ENCODE peak calls at places on chromosomes 6 and 20, in ten cellular contexts. W is A549; F is CD8-positive, alpha-beta memory T cell; Q is left lung; A is breast epithelium; P is psoas muscle; G is ovary; K is right cardiac atrium; J is heart left ventricle; B is neuronal stem cell. D is an unnamed sample.
A peak's percentile ranks its signal among the peaks of the same experiment; 100 is the strongest.

GRCh38 chr6:170135041-170135440 is 155.8 kb downstream of the DLL1 start:
- DNase-seq in W (no peak), F (no peak), Q (no peak), A (peak; percentile 38), P (no peak), G (peak; percentile 8), K (no peak), J (peak; percentile 11), B (no peak), D (no peak)

GRCh38 chr6:35474978-35475570 is 6.9 kb downstream of the RPL10A start:
- DNase-seq in W (no peak), F (no peak), Q (no peak), A (no peak), P (no peak), G (no peak), K (no peak), J (no peak), B (no peak), D (no peak)

GRCh38 chr6:11366183-11366933 is 133.9 kb upstream of the NEDD9 start:
- DNase-seq in W (peak; percentile 18), F (no peak), Q (no peak), A (no peak), P (no peak), G (no peak), K (no peak), J (no peak), B (no peak), D (no peak)

GRCh38 chr6:141467881-141468280 is 664.8 kb upstream of the GJE1 start:
- DNase-seq in W (no peak), F (no peak), Q (no peak), A (no peak), P (no peak), G (no peak), K (no peak), J (no peak), B (no peak), D (no peak)

GRCh38 chr6:95777338-95777737 is 200.0 kb downstream of the MANEA start:
- DNase-seq in W (no peak), F (no peak), Q (no peak), A (no peak), P (no peak), G (no peak), K (no peak), J (no peak), B (no peak), D (no peak)

GRCh38 chr6:137845460-137845859 is 21.6 kb upstream of the TNFAIP3 start:
- DNase-seq in W (no peak), F (no peak), Q (no peak), A (no peak), P (no peak), G (no peak), K (no peak), J (no peak), B (no peak), D (no peak)

GRCh38 chr20:62843656-62844055 is 18.0 kb downstream of the TCFL5 start:
- DNase-seq in W (no peak), F (no peak), Q (no peak), A (no peak), P (no peak), G (no peak), K (no peak), J (no peak), B (no peak), D (no peak)

GRCh38 chr6:170134077-170135040 is 156.5 kb downstream of the DLL1 start:
- DNase-seq in W (no peak), F (no peak), Q (peak; percentile 29), A (peak; percentile 43), P (no peak), G (peak; percentile 18), K (peak; percentile 76), J (peak; percentile 28), B (peak; percentile 31), D (peak; percentile 62)

GRCh38 chr6:92201618-92202017 is 1217.7 kb downstream of the EPHA7 start:
- DNase-seq in W (no peak), F (no peak), Q (no peak), A (no peak), P (no peak), G (no peak), K (no peak), J (no peak), B (no peak), D (no peak)

GRCh38 chr6:46490425-46491200 is 636 bp downstream of the RCAN2 start:
- DNase-seq in W (no peak), F (no peak), Q (peak; percentile 40), A (no peak), P (peak; percentile 22), G (peak; percentile 41), K (peak; percentile 78), J (peak; percentile 44), B (peak; percentile 67), D (peak; percentile 7)

GRCh38 chr20:61260905-61261304 is 8.8 kb downstream of the CDH4 start:
- DNase-seq in W (no peak), F (no peak), Q (no peak), A (no peak), P (no peak), G (no peak), K (no peak), J (no peak), B (no peak), D (no peak)

GRCh38 chr6:25100288-25100687 is 164.5 kb upstream of the RIPOR2 start:
- DNase-seq in W (no peak), F (no peak), Q (no peak), A (no peak), P (no peak), G (no peak), K (no peak), J (no peak), B (no peak), D (no peak)

GRCh38 chr6:144316866-144317204 is 31.7 kb downstream of the UTRN start:
- DNase-seq in W (no peak), F (no peak), Q (no peak), A (no peak), P (no peak), G (no peak), K (no peak), J (no peak), B (no peak), D (no peak)
- H3K4me1 ChIP-seq in W (peaks cover 30% of the 10 kb centered on the region), F (no peaks in the 10 kb centered on the region), Q (peaks cover 81% of the 10 kb centered on the region), A (peaks cover 8% of the 10 kb centered on the region), P (peaks cover 29% of the 10 kb centered on the region), G (peaks cover 24% of the 10 kb centered on the region), K (peaks cover 21% of the 10 kb centered on the region), J (peaks cover 28% of the 10 kb centered on the region), B (peaks cover 5% of the 10 kb centered on the region), D (peaks cover 24% of the 10 kb centered on the region)

GRCh38 chr20:52619671-52620070 is 352.5 kb upstream of the TSHZ2 start:
- DNase-seq in W (no peak), F (no peak), Q (no peak), A (no peak), P (no peak), G (no peak), K (no peak), J (no peak), B (no peak), D (no peak)

GRCh38 chr20:52624270-52624669 is 347.9 kb upstream of the TSHZ2 start:
- DNase-seq in W (no peak), F (no peak), Q (no peak), A (no peak), P (no peak), G (no peak), K (no peak), J (no peak), B (peak; percentile 41), D (no peak)

GRCh38 chr20:52619101-52619500 is 353.1 kb upstream of the TSHZ2 start:
- DNase-seq in W (no peak), F (no peak), Q (no peak), A (no peak), P (no peak), G (no peak), K (no peak), J (no peak), B (no peak), D (no peak)

GRCh38 chr20:52621401-52621800 is 350.8 kb upstream of the TSHZ2 start:
- DNase-seq in W (no peak), F (no peak), Q (no peak), A (no peak), P (no peak), G (no peak), K (no peak), J (no peak), B (no peak), D (no peak)

DNA sequence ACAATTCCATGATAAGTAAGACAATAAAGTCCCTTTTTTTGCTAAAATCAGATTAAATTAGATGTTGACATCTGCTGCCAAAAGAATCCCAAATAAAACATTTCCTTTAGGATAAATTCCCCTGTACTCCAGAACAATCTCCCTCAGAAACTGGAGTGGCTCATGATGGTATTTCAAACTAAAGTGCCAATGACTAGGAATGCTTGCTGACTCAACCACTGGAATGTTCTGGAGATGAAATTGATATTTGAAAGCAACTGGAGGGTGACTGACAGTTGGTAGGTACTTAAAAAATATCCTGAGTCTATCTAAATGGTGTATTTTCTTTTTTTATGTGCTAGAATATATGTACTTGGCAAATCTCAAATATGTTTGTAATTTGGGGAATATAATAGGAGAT is 350.1 kb upstream of the TSHZ2 start:
- DNase-seq in W (no peak), F (no peak), Q (no peak), A (no peak), P (no peak), G (no peak), K (no peak), J (no peak), B (no peak), D (no peak)
- H3K27ac ChIP-seq in W (no peak overlapping the region), F (no peak overlapping the region), Q (no peak overlapping the region), A (no peak overlapping the region), P (no peak overlapping the region), G (no peak overlapping the region), K (no peak overlapping the region), J (no peak overlapping the region), B (no peak overlapping the region), D (no peak overlapping the region)

GRCh38 chr6:22412994-22413393 is 116.2 kb upstream of the PRL start:
- DNase-seq in W (no peak), F (no peak), Q (no peak), A (no peak), P (no peak), G (no peak), K (no peak), J (no peak), B (no peak), D (no peak)
- H3K9me3 ChIP-seq in W (no peaks in the 10 kb centered on the region), F (no peaks in the 10 kb centered on the region), Q (no peaks in the 10 kb centered on the region), A (no peaks in the 10 kb centered on the region), P (no peaks in the 10 kb centered on the region), G (no peaks in the 10 kb centered on the region), K (no peaks in the 10 kb centered on the region), J (peaks cover under 1% of the 10 kb centered on the region), B (peaks cover 9% of the 10 kb centered on the region), D (no peaks in the 10 kb centered on the region)

DNA sequence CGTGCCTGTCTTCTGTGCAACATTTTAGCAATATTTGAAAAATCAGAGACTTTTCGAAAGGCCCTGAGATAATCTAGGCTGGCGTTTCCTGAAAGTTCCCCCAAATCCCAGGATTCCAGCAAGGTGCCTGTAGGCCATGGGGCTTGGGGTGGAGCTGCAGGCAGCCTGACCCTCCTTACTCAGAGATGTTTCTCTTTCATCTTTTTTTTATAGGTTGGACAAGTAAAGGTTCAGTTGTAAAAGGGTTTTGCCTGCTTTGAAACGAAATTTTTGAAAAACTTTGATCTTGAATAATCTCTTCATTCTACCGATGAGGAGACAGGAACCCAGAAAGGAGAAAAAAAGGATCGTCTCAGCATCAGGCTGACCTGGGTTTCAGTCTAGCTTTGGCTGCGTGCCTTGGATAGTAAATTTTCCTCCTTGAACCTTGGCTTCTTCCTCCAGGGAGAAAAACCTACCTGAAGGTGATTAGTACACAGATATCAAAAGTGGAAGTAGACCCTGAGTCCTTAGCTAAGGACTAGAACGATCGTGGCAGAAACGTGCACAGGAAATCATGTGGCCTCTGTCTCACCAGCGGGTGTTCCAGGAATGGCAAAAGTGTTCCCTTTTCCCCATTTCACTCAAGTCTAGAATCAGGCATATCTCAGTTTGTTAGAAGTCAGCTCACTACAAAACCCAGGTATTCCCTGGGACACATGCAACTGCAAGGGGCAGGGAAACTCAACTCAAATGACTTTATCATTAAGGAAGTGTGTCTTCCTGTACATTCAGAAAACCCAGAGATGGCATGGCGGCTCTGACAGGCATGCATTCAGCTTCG is 128.2 kb upstream of the PTPN1 start:
- DNase-seq in W (no peak), F (peak; percentile 8), Q (peak; percentile 63), A (no peak), P (no peak), G (no peak), K (no peak), J (no peak), B (no peak), D (no peak)
- H3K4me1 ChIP-seq in W (peaks cover 63% of the 10 kb centered on the region), F (peaks cover 37% of the 10 kb centered on the region), Q (peaks cover 85% of the 10 kb centered on the region), A (peaks cover 9% of the 10 kb centered on the region), P (peaks cover 37% of the 10 kb centered on the region), G (peaks cover 15% of the 10 kb centered on the region), K (peaks cover 19% of the 10 kb centered on the region), J (peaks cover 24% of the 10 kb centered on the region), B (peaks cover 2% of the 10 kb centered on the region), D (peaks cover 11% of the 10 kb centered on the region)

D was measured in cardiac muscle cell.